ENCODE peak calls at places on chromosomes 11 and 22, in four cellular contexts. K, U, O and X are unnamed samples.
A peak's percentile ranks its signal among the peaks of the same experiment; 100 is the strongest.

GRCh38 chr11:86408845-86409244 is 34.2 kb downstream of the CCDC81 start:
- DNase-seq in K (no peak), U (no peak), O (no peak), X (no peak)

GRCh38 chr11:128862913-128863660 is 4.0 kb downstream of the KCNJ1 start:
- DNase-seq in K (peak; percentile 29), U (no peak), O (no peak), X (peak; percentile 26)

GRCh38 chr11:70206977-70207376 is 3.9 kb downstream of the FADD start:
- DNase-seq in K (no peak), U (no peak), O (no peak), X (no peak)

GRCh38 chr11:44623321-44623715 is 57.9 kb downstream of the CD82 start:
- DNase-seq in K (no peak), U (peak; percentile 61), O (peak; percentile 38), X (no peak)

GRCh38 chr11:10452211-10452767 is 2.8 kb upstream of the AMPD3 start:
- DNase-seq in K (no peak), U (no peak), O (peak; percentile 15), X (no peak)

GRCh38 chr22:46788426-46789168 is 26.1 kb downstream of the TBC1D22A start:
- DNase-seq in K (no peak), U (peak; percentile 24), O (no peak), X (no peak)

GRCh38 chr11:104623518-104623917 is 274.7 kb downstream of the CASP12 start:
- DNase-seq in K (peak; percentile 77), U (no peak), O (no peak), X (no peak)

GRCh38 chr11:9362393-9362863 is 22.0 kb upstream of the IPO7 start:
- DNase-seq in K (no peak), U (no peak), O (no peak), X (no peak)

GRCh38 chr11:128726464-128727139 is 32.7 kb downstream of the FLI1 start:
- DNase-seq in K (no peak), U (no peak), O (peak; percentile 78), X (no peak)

GRCh38 chr22:48803993-48804810 is 1023.5 kb downstream of the BRD1 start:
- DNase-seq in K (no peak), U (no peak), O (peak; percentile 23), X (no peak)

GRCh38 chr22:48803171-48803992 is 1024.3 kb downstream of the BRD1 start:
- DNase-seq in K (no peak), U (no peak), O (peak; percentile 35), X (no peak)

GRCh38 chr22:48806227-48806781 is 1021.4 kb downstream of the BRD1 start:
- DNase-seq in K (no peak), U (no peak), O (no peak), X (no peak)

GRCh38 chr22:48805516-48805915 is 1022.2 kb downstream of the BRD1 start:
- DNase-seq in K (no peak), U (no peak), O (no peak), X (no peak)

GRCh38 chr22:48804811-48805301 is 1022.8 kb downstream of the BRD1 start:
- DNase-seq in K (no peak), U (no peak), O (no peak), X (no peak)
- H3K27me3 ChIP-seq in K (peaks cover 99% of the 10 kb centered on the region), U (no peaks in the 10 kb centered on the region), O (no peaks in the 10 kb centered on the region), X (no peaks in the 10 kb centered on the region)

DNA sequence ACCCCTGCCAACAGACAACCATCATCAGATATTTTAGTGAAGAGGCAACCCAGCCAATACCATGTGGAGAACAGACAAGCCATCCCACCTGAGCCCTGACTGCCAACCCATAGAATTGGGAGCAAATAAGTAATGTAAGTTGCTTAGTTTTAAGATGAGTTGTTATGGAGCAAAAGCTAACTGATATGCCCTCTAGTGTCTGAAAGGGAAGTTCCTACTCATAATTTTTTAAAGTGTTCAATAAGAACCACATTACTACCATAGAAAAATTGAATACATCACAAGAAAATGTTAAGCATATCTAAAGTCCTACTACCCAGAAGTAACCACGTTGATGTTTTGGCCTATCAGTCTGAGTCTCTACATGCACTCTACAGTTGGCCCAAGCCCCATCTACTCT is 50.8 kb upstream of the SLC36A4 start:
- DNase-seq in K (no peak), U (no peak), O (no peak), X (no peak)
- TF ChIP-seq CTCF in K (peak; percentile 58), U (no peak), O (no peak), X (peak; percentile 22)

GRCh38 chr11:16924462-16924825 is 89.8 kb downstream of the PLEKHA7 start:
- DNase-seq in K (no peak), U (no peak), O (no peak), X (no peak)

GRCh38 chr11:16924826-16925494 is 89.3 kb downstream of the PLEKHA7 start:
- DNase-seq in K (peak; percentile 87), U (peak; percentile 67), O (no peak), X (no peak)

GRCh38 chr11:16925495-16926065 is 88.6 kb downstream of the PLEKHA7 start:
- DNase-seq in K (peak; percentile 79), U (no peak), O (no peak), X (no peak)

GRCh38 chr11:16926868-16927267 is 87.3 kb downstream of the PLEKHA7 start:
- DNase-seq in K (no peak), U (no peak), O (no peak), X (no peak)

DNA sequence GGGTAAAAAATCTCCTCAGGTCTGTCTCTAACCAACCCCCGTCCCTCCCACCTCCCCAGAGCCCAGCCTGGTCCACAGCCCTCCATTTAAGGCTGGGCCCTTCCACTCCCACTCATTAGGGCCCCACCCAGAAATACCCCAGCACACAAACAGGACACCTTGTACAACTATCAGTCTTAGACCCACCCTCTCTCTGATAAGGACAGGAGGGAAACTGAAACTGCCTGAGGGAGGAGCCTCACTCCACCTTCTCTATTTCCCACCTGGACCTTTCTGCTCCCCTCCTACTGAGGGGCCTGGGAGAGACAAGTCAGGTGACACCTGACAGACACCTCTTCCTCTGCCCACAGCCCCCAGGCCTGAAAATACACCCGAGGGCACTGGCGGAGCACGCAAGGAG is 90.2 kb downstream of the PLEKHA7 start:
- DNase-seq in K (peak; percentile 43), U (no peak), O (no peak), X (no peak)
- H3K4me3 ChIP-seq in K (peak overlapping the region; percentile 54), U (no peak overlapping the region), O (no peak overlapping the region), X (no peak overlapping the region)

GRCh38 chr22:38850399-38850798 is 6.6 kb upstream of the NPTXR start:
- DNase-seq in K (no peak), U (no peak), O (no peak), X (no peak)
- H3K27me3 ChIP-seq in K (no peaks in the 10 kb centered on the region), U (no peaks in the 10 kb centered on the region), O (no peaks in the 10 kb centered on the region), X (peaks cover 18% of the 10 kb centered on the region)

GRCh38 chr11:114416441-114416928 is 16.0 kb downstream of the RBM7 start:
- DNase-seq in K (peak; percentile 88), U (no peak), O (no peak), X (no peak)

GRCh38 chr11:114413958-114414357 is 13.5 kb downstream of the RBM7 start:
- DNase-seq in K (no peak), U (no peak), O (no peak), X (no peak)

GRCh38 chr11:114412946-114413345 is 12.5 kb downstream of the RBM7 start:
- DNase-seq in K (no peak), U (no peak), O (no peak), X (no peak)
- TF ChIP-seq CTCF in K (no peak), U (no peak), O (no peak), X (no peak)